ENCODE peak calls at places on chromosomes 13 and 19, in seven cellular contexts. W, N, K, E, L, F and Q are unnamed samples.
A peak's percentile ranks its signal among the peaks of the same experiment; 100 is the strongest.

GRCh38 chr13:76745246-76746200 is 140.7 kb downstream of the KCTD12 start:
- DNase-seq in E (no peak), W (no peak), K (no peak), N (no peak), F (no peak), L (no peak), Q (no peak)

GRCh38 chr13:41648314-41648935 is 191.1 kb downstream of the RGCC start:
- DNase-seq in L (no peak), W (no peak), F (no peak), E (peak; percentile 68), N (peak; percentile 72), K (no peak), Q (no peak)

GRCh38 chr13:28059214-28059613 is 41.2 kb downstream of the FLT3 start:
- DNase-seq in F (peak; percentile 37), W (peak; percentile 44), N (peak; percentile 15), L (no peak), E (peak; percentile 41), K (no peak), Q (peak; percentile 38)

GRCh38 chr19:4368128-4368820 is 24.9 kb downstream of the MPND start:
- DNase-seq in K (no peak), E (no peak), N (peak; percentile 36), W (no peak), L (no peak), F (no peak), Q (peak; percentile 27)

GRCh38 chr13:26742691-26743358 is 17.8 kb downstream of the GPR12 start:
- DNase-seq in W (no peak), F (no peak), K (no peak), N (no peak), E (no peak), L (no peak), Q (no peak)

GRCh38 chr19:10036601-10037071 is 23.4 kb downstream of the RDH8 start:
- DNase-seq in W (no peak), K (no peak), F (no peak), N (no peak), E (peak; percentile 47), L (no peak), Q (peak; percentile 17)

GRCh38 chr19:12954150-12954962 is 2.7 kb downstream of the GADD45GIP1 start:
- DNase-seq in L (no peak), N (no peak), K (no peak), F (no peak), E (peak; percentile 19), W (no peak), Q (no peak)

GRCh38 chr19:37778613-37779138 is 710 bp downstream of the ZNF573 start:
- DNase-seq in E (peak; percentile 31), W (no peak), L (no peak), F (no peak), K (no peak), N (peak; percentile 0), Q (peak; percentile 17)

GRCh38 chr13:71602327-71602726 is 264.7 kb downstream of the DACH1 start:
- DNase-seq in N (no peak), W (no peak), E (no peak), L (no peak), K (no peak), F (no peak), Q (no peak)

GRCh38 chr19:30361721-30362120 is 10.5 kb upstream of the ZNF536 start:
- DNase-seq in K (no peak), L (no peak), N (no peak), F (no peak), W (peak; percentile 3), E (no peak), Q (no peak)

GRCh38 chr19:16002380-16002779 is 53.6 kb downstream of the OR10H4 start:
- DNase-seq in K (no peak), L (no peak), W (no peak), N (peak; percentile 20), F (no peak), E (peak; percentile 38), Q (peak; percentile 8)

GRCh38 chr13:107807306-107808073 is 407.8 kb downstream of the LIG4 start:
- DNase-seq in E (no peak), F (no peak), N (no peak), L (no peak), W (no peak), K (no peak), Q (no peak)

GRCh38 chr13:90654970-90655369 is 692.5 kb upstream of the MIR17HG start:
- DNase-seq in L (no peak), K (no peak), E (no peak), W (no peak), F (no peak), N (no peak), Q (no peak)

GRCh38 chr13:104577029-104577820 is 1511.0 kb upstream of the SLC10A2 start:
- DNase-seq in L (no peak), N (peak; percentile 16), E (no peak), K (no peak), W (no peak), F (no peak), Q (peak; percentile 1)

GRCh38 chr19:50327461-50328256 is 1.5 kb downstream of the KCNC3 start:
- DNase-seq in W (no peak), N (no peak), E (no peak), L (no peak), K (no peak), F (no peak), Q (no peak)

GRCh38 chr13:80037505-80037888 is 303.4 kb downstream of the SPRY2 start:
- DNase-seq in L (no peak), E (peak; percentile 96), F (no peak), N (peak; percentile 95), K (no peak), W (no peak), Q (peak; percentile 96)

GRCh38 chr13:30905932-30906383 is at the start of gene MEDAG:
- DNase-seq in N (peak; percentile 57), K (peak; percentile 79), E (peak; percentile 74), W (no peak), L (peak; percentile 37), F (no peak), Q (peak; percentile 95)

GRCh38 chr13:73952683-73953082 is 181.5 kb downstream of the KLF12 start:
- DNase-seq in L (no peak), N (peak; percentile 86), F (no peak), W (no peak), K (no peak), E (no peak), Q (peak; percentile 30)

GRCh38 chr13:40485611-40486517 is 180.6 kb downstream of the FOXO1 start:
- DNase-seq in F (peak; percentile 73), N (no peak), K (no peak), W (no peak), L (no peak), E (no peak), Q (no peak)

GRCh38 chr19:2537544-2537943 is 61.6 kb downstream of the GADD45B start:
- DNase-seq in E (no peak), N (no peak), F (no peak), K (no peak), W (no peak), L (no peak), Q (no peak)

GRCh38 chr19:2542341-2543069 is 66.6 kb downstream of the GADD45B start:
- DNase-seq in L (no peak), N (peak; percentile 71), W (no peak), F (no peak), K (no peak), E (no peak), Q (peak; percentile 26)

GRCh38 chr19:2540646-2541454 is 64.9 kb downstream of the GADD45B start:
- DNase-seq in K (peak; percentile 87), L (peak; percentile 98), F (no peak), N (peak; percentile 97), W (peak; percentile 89), E (peak; percentile 98), Q (peak; percentile 91)

GRCh38 chr19:2538096-2538757 is 62.3 kb downstream of the GADD45B start:
- DNase-seq in K (no peak), L (no peak), N (no peak), E (no peak), F (no peak), W (no peak), Q (peak; percentile 9)

DNA sequence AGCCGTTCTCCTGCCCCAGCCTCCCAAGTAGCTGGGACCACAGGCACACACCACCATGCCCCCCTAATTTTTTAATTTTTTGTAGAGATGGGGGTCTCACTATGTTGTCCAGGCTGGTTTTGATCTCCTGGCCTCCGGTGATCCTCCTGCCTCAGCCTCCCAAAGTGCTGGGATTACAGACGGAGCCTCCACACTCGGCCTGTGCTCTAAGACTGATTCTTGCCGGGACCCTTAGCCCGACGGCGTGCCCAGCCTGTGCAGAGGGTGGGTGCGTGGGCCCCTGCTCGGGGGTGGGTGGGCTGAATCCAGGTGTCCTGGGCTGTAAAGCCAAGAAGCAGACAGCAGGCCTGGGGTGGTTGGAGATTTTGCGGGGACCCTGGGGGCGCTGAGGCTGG is 64.3 kb downstream of the GADD45B start:
- DNase-seq in W (no peak), L (no peak), E (no peak), N (no peak), F (no peak), K (no peak), Q (no peak)
- H3K4me3 ChIP-seq in W (no peak overlapping the region), L (peak overlapping the region; percentile 56), E (peak overlapping the region; percentile 16), N (peak overlapping the region; percentile 0), F (no peak overlapping the region), K (no peak overlapping the region), Q (no peak overlapping the region)

DNA sequence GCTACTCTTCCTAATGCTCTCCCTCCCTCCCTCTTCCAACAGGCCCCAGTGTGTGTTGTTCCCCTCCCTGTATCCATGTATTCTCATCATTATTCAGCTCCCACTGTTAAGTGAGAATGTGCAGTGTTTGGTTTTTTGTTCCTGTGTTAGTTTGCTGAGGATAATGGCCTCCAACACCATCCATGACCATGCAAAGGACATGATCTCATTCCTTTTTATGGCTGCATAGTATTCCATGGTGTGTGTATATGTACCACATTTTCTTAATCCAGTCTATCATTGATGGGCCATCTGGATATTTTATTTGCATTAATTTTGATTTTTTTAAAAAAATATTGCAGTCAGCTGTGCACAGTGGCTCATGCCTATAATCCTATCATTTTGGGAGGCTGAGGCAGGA is 15.8 kb upstream of the ZNRF4 start:
- DNase-seq in K (no peak), W (no peak), F (no peak), L (no peak), E (no peak), N (no peak), Q (no peak)
- TF ChIP-seq CTCF in K (no peak), W (no peak), F (no peak), L (no peak), E (no peak), N (no peak), Q (no peak)

GRCh38 chr19:39127812-39128510 is 2.4 kb downstream of the PAK4 start:
- DNase-seq in W (peak; percentile 87), K (no peak), F (no peak), E (peak; percentile 50), N (no peak), L (peak; percentile 53), Q (no peak)

GRCh38 chr19:39130337-39131254 is 5.0 kb downstream of the PAK4 start:
- DNase-seq in W (no peak), E (no peak), F (no peak), N (no peak), K (no peak), L (no peak), Q (no peak)

GRCh38 chr19:39131255-39131755 is 5.7 kb downstream of the PAK4 start:
- DNase-seq in N (peak; percentile 35), F (no peak), E (peak; percentile 39), K (peak; percentile 75), W (no peak), L (peak; percentile 81), Q (peak; percentile 22)

GRCh38 chr19:39128511-39129079 is 3.0 kb downstream of the PAK4 start:
- DNase-seq in F (no peak), N (no peak), K (no peak), L (no peak), E (peak; percentile 55), W (no peak), Q (no peak)

GRCh38 chr19:39129116-39129515 is 3.5 kb downstream of the PAK4 start:
- DNase-seq in N (no peak), W (no peak), L (no peak), F (no peak), E (no peak), K (no peak), Q (no peak)
- H3K4me3 ChIP-seq in N (no peak overlapping the region), W (no peak overlapping the region), L (no peak overlapping the region), F (no peak overlapping the region), E (no peak overlapping the region), K (no peak overlapping the region), Q (no peak overlapping the region)

GRCh38 chr13:89584058-89584457 is 1763.4 kb upstream of the MIR17HG start:
- DNase-seq in L (no peak), W (no peak), F (no peak), N (no peak), E (no peak), K (no peak), Q (no peak)
- TF ChIP-seq CTCF in L (no peak), W (no peak), F (no peak), N (no peak), E (no peak), K (no peak), Q (no peak)